ENCODE peak calls at places on chromosomes 11 and 22, in ten cellular contexts. One of them, this sample, is unnamed.

GRCh38 chr11:17719028-17719939 is at the start of gene MYOD1:
- DNase-seq in pancreas: no peak
- DNase-seq in retina: peak
- DNase-seq in LoVo: peak
- DNase-seq in activated T-helper 1 cell treated with anti-CD3 and anti-CD28 coated beads, Interleukin-12 subunit alpha, Interleukin-12 subunit beta, Interleukin-2, Interleukin-4 antibody, amounts not matched to agents 30 ng/mL and 10 ng/mL and 1 ng/mL, durations not matched to agents 14 hours and 24 hours and 36 hours: no peak
- DNase-seq in MV-4-11: no peak
- DNase-seq in left colon: no peak
- DNase-seq in Kasumi-1: no peak
- DNase-seq in kidney: no peak
- DNase-seq in fibroblast of pulmonary artery: no peak
- DNase-seq in this sample: no peak

GRCh38 chr11:117239295-117239694 is 6.8 kb downstream of the RNF214 start:
- DNase-seq in pancreas: no peak
- DNase-seq in fibroblast of pulmonary artery: peak
- DNase-seq in MV-4-11: no peak
- DNase-seq in activated T-helper 1 cell treated with anti-CD3 and anti-CD28 coated beads, Interleukin-12 subunit alpha, Interleukin-12 subunit beta, Interleukin-2, Interleukin-4 antibody, amounts not matched to agents 30 ng/mL and 10 ng/mL and 1 ng/mL, durations not matched to agents 14 hours and 24 hours and 36 hours: no peak
- DNase-seq in kidney: no peak
- DNase-seq in retina: no peak
- DNase-seq in Kasumi-1: peak
- DNase-seq in left colon: no peak
- DNase-seq in LoVo: no peak
- DNase-seq in this sample: no peak

GRCh38 chr11:70352601-70353000 is 45.7 kb upstream of the CTTN start:
- DNase-seq in retina: no peak
- DNase-seq in left colon: no peak
- DNase-seq in fibroblast of pulmonary artery: no peak
- DNase-seq in activated T-helper 1 cell treated with anti-CD3 and anti-CD28 coated beads, Interleukin-12 subunit alpha, Interleukin-12 subunit beta, Interleukin-2, Interleukin-4 antibody, amounts not matched to agents 30 ng/mL and 10 ng/mL and 1 ng/mL, durations not matched to agents 14 hours and 24 hours and 36 hours: no peak
- DNase-seq in MV-4-11: no peak
- DNase-seq in Kasumi-1: no peak
- DNase-seq in pancreas: no peak
- DNase-seq in kidney: no peak
- DNase-seq in LoVo: no peak
- DNase-seq in this sample: no peak

GRCh38 chr22:38513063-38513462 is 7.0 kb upstream of the DDX17 start:
- DNase-seq in retina: no peak
- DNase-seq in LoVo: no peak
- DNase-seq in Kasumi-1: peak
- DNase-seq in MV-4-11: no peak
- DNase-seq in pancreas: no peak
- DNase-seq in kidney: no peak
- DNase-seq in fibroblast of pulmonary artery: no peak
- DNase-seq in left colon: no peak
- DNase-seq in activated T-helper 1 cell treated with anti-CD3 and anti-CD28 coated beads, Interleukin-12 subunit alpha, Interleukin-12 subunit beta, Interleukin-2, Interleukin-4 antibody, amounts not matched to agents 30 ng/mL and 10 ng/mL and 1 ng/mL, durations not matched to agents 14 hours and 24 hours and 36 hours: peak
- DNase-seq in this sample: no peak

GRCh38 chr11:15073361-15074205 is at the start of gene CALCB:
- DNase-seq in MV-4-11: no peak
- DNase-seq in left colon: no peak
- DNase-seq in kidney: peak
- DNase-seq in Kasumi-1: no peak
- DNase-seq in retina: peak
- DNase-seq in activated T-helper 1 cell treated with anti-CD3 and anti-CD28 coated beads, Interleukin-12 subunit alpha, Interleukin-12 subunit beta, Interleukin-2, Interleukin-4 antibody, amounts not matched to agents 30 ng/mL and 10 ng/mL and 1 ng/mL, durations not matched to agents 14 hours and 24 hours and 36 hours: no peak
- DNase-seq in LoVo: no peak
- DNase-seq in fibroblast of pulmonary artery: peak
- DNase-seq in pancreas: peak
- DNase-seq in this sample: no peak

GRCh38 chr11:65096926-65097325 is 912 bp downstream of the VPS51 start:
- DNase-seq in fibroblast of pulmonary artery: no peak
- DNase-seq in retina: no peak
- DNase-seq in pancreas: no peak
- DNase-seq in activated T-helper 1 cell treated with anti-CD3 and anti-CD28 coated beads, Interleukin-12 subunit alpha, Interleukin-12 subunit beta, Interleukin-2, Interleukin-4 antibody, amounts not matched to agents 30 ng/mL and 10 ng/mL and 1 ng/mL, durations not matched to agents 14 hours and 24 hours and 36 hours: no peak
- DNase-seq in Kasumi-1: no peak
- DNase-seq in MV-4-11: no peak
- DNase-seq in LoVo: no peak
- DNase-seq in left colon: no peak
- DNase-seq in kidney: no peak
- DNase-seq in this sample: no peak

GRCh38 chr11:107999759-108000455 is 8.8 kb upstream of the CUL5 start:
- DNase-seq in kidney: no peak
- DNase-seq in activated T-helper 1 cell treated with anti-CD3 and anti-CD28 coated beads, Interleukin-12 subunit alpha, Interleukin-12 subunit beta, Interleukin-2, Interleukin-4 antibody, amounts not matched to agents 30 ng/mL and 10 ng/mL and 1 ng/mL, durations not matched to agents 14 hours and 24 hours and 36 hours: no peak
- DNase-seq in pancreas: no peak
- DNase-seq in left colon: no peak
- DNase-seq in retina: no peak
- DNase-seq in Kasumi-1: peak
- DNase-seq in MV-4-11: peak
- DNase-seq in LoVo: peak
- DNase-seq in fibroblast of pulmonary artery: peak
- DNase-seq in this sample: peak

GRCh38 chr11:3781423-3781822 is 15.9 kb downstream of the NUP98 start:
- DNase-seq in MV-4-11: peak
- DNase-seq in Kasumi-1: peak
- DNase-seq in retina: no peak
- DNase-seq in fibroblast of pulmonary artery: peak
- DNase-seq in LoVo: no peak
- DNase-seq in left colon: no peak
- DNase-seq in activated T-helper 1 cell treated with anti-CD3 and anti-CD28 coated beads, Interleukin-12 subunit alpha, Interleukin-12 subunit beta, Interleukin-2, Interleukin-4 antibody, amounts not matched to agents 30 ng/mL and 10 ng/mL and 1 ng/mL, durations not matched to agents 14 hours and 24 hours and 36 hours: no peak
- DNase-seq in kidney: no peak
- DNase-seq in pancreas: no peak
- DNase-seq in this sample: no peak

GRCh38 chr22:17120281-17120680 is 879 bp downstream of the TMEM121B start:
- DNase-seq in pancreas: peak
- DNase-seq in Kasumi-1: peak
- DNase-seq in activated T-helper 1 cell treated with anti-CD3 and anti-CD28 coated beads, Interleukin-12 subunit alpha, Interleukin-12 subunit beta, Interleukin-2, Interleukin-4 antibody, amounts not matched to agents 30 ng/mL and 10 ng/mL and 1 ng/mL, durations not matched to agents 14 hours and 24 hours and 36 hours: peak
- DNase-seq in retina: peak
- DNase-seq in LoVo: peak
- DNase-seq in kidney: peak
- DNase-seq in fibroblast of pulmonary artery: peak
- DNase-seq in left colon: peak
- DNase-seq in MV-4-11: no peak
- DNase-seq in this sample: no peak

GRCh38 chr22:27573992-27574391 is 227.6 kb downstream of the MN1 start:
- DNase-seq in retina: no peak
- DNase-seq in kidney: no peak
- DNase-seq in left colon: no peak
- DNase-seq in fibroblast of pulmonary artery: peak
- DNase-seq in pancreas: no peak
- DNase-seq in Kasumi-1: no peak
- DNase-seq in LoVo: no peak
- DNase-seq in MV-4-11: peak
- DNase-seq in activated T-helper 1 cell treated with anti-CD3 and anti-CD28 coated beads, Interleukin-12 subunit alpha, Interleukin-12 subunit beta, Interleukin-2, Interleukin-4 antibody, amounts not matched to agents 30 ng/mL and 10 ng/mL and 1 ng/mL, durations not matched to agents 14 hours and 24 hours and 36 hours: no peak
- DNase-seq in this sample: no peak

This sample was measured in NCI-H2171.